ENCODE peak calls at places on chromosomes 3 and 15, in five cellular contexts. A, S, V, U and H are unnamed samples.

GRCh38 chr3:188950832-188951489 is 220.8 kb upstream of the TPRG1 start:
- DNase-seq in U (peak; percentile 21), A (no peak), V (peak; percentile 92), S (peak; percentile 96), H (no peak)

GRCh38 chr15:80386151-80386550 is 18.0 kb upstream of the ARNT2 start:
- DNase-seq in V (no peak), A (no peak), S (peak; percentile 2), U (no peak), H (no peak)

GRCh38 chr3:10548997-10549396 is 43.6 kb upstream of the ATP2B2 start:
- DNase-seq in U (no peak), A (no peak), S (peak; percentile 53), V (no peak), H (no peak)

GRCh38 chr15:51782357-51782896 is 31.0 kb downstream of the TMOD2 start:
- DNase-seq in U (no peak), S (peak; percentile 18), A (no peak), V (peak; percentile 72), H (no peak)

GRCh38 chr3:195751584-195751983 is 30.8 kb downstream of the MUC20 start:
- DNase-seq in V (no peak), S (no peak), A (no peak), U (no peak), H (no peak)

GRCh38 chr15:94582368-94582767 is 351.0 kb downstream of the MCTP2 start:
- DNase-seq in V (peak; percentile 29), U (no peak), A (peak; percentile 55), S (no peak), H (no peak)

GRCh38 chr15:75672646-75673425 is 25.1 kb downstream of the SNX33 start:
- DNase-seq in V (peak; percentile 32), S (peak; percentile 61), U (no peak), A (no peak), H (no peak)

GRCh38 chr3:47024932-47025331 is 45.5 kb downstream of the NBEAL2 start:
- DNase-seq in A (no peak), S (peak; percentile 30), U (no peak), V (no peak), H (no peak)

GRCh38 chr15:79003301-79003700 is 58.5 kb upstream of the CTSH start:
- DNase-seq in V (no peak), S (peak; percentile 85), U (no peak), A (no peak), H (no peak)

GRCh38 chr3:52324676-52325075 is 8.6 kb downstream of the DNAH1 start:
- DNase-seq in U (no peak), S (no peak), A (no peak), V (no peak), H (no peak)

GRCh38 chr15:57881361-57881760 is 174.8 kb downstream of the POLR2M start:
- DNase-seq in A (no peak), V (no peak), S (peak; percentile 56), U (no peak), H (no peak)

GRCh38 chr15:62165029-62165792 is at the start of gene C2CD4B:
- DNase-seq in S (no peak), V (peak; percentile 62), A (peak; percentile 23), U (no peak), H (no peak)

GRCh38 chr15:78000089-78000926 is 77.2 kb downstream of the TBC1D2B start:
- DNase-seq in S (peak; percentile 39), V (peak; percentile 92), A (peak; percentile 84), U (peak; percentile 64), H (peak; percentile 76)

GRCh38 chr3:54954516-54954915 is 26.7 kb upstream of the LRTM1 start:
- DNase-seq in A (no peak), V (no peak), U (no peak), S (no peak), H (no peak)